ENCODE peak calls at places on chromosomes 4 and X, in four cellular contexts. One of them, this sample, is unnamed.

GRCh38 chr4:147513952-147514351 is 33.1 kb downstream of the EDNRA start:
- DNase-seq in GM12878: no peak
- DNase-seq in H1: no peak
- DNase-seq in K562: no peak
- DNase-seq in this sample: no peak

GRCh38 chr4:64713256-64713840 is 304.1 kb upstream of the TECRL start:
- DNase-seq in GM12878: no peak
- DNase-seq in H1: no peak
- DNase-seq in K562: peak; percentile 10
- DNase-seq in this sample: peak; percentile 38

GRCh38 chr4:57098945-57099344 is 11.2 kb downstream of the IGFBP7 start:
- DNase-seq in GM12878: no peak
- DNase-seq in H1: no peak
- DNase-seq in K562: no peak
- DNase-seq in this sample: no peak

GRCh38 chrX:85004255-85004654 is 578 bp downstream of the APOOL start:
- DNase-seq in GM12878: no peak
- DNase-seq in H1: no peak
- DNase-seq in K562: no peak
- DNase-seq in this sample: no peak

GRCh38 chr4:139144911-139145551 is 32.0 kb downstream of the ELF2 start:
- DNase-seq in GM12878: no peak
- DNase-seq in H1: no peak
- DNase-seq in K562: no peak
- DNase-seq in this sample: no peak

GRCh38 chr4:100582146-100582545 is 64.3 kb upstream of the EMCN start:
- DNase-seq in GM12878: no peak
- DNase-seq in H1: no peak
- DNase-seq in K562: no peak
- DNase-seq in this sample: no peak

GRCh38 chrX:126929071-126929470 is 109.5 kb downstream of the PRR32 start:
- DNase-seq in GM12878: no peak
- DNase-seq in H1: no peak
- DNase-seq in K562: no peak
- DNase-seq in this sample: no peak

GRCh38 chr4:128543726-128544125 is 256.1 kb upstream of the PGRMC2 start:
- DNase-seq in GM12878: no peak
- DNase-seq in H1: no peak
- DNase-seq in K562: no peak
- DNase-seq in this sample: no peak

GRCh38 chr4:186781032-186781917 is 57.6 kb upstream of the FAT1 start:
- DNase-seq in GM12878: no peak
- DNase-seq in H1: no peak
- DNase-seq in K562: no peak
- DNase-seq in this sample: peak; percentile 93

GRCh38 chr4:39933689-39934590 is 43.8 kb downstream of the PDS5A start:
- DNase-seq in GM12878: no peak
- DNase-seq in H1: no peak
- DNase-seq in K562: no peak
- DNase-seq in this sample: no peak

GRCh38 chrX:40077906-40078305 is 19.9 kb downstream of the BCOR start:
- DNase-seq in GM12878: no peak
- DNase-seq in H1: no peak
- DNase-seq in K562: no peak
- DNase-seq in this sample: no peak

GRCh38 chrX:41695464-41695863 is 6.7 kb downstream of the GPR34 start:
- DNase-seq in GM12878: no peak
- DNase-seq in H1: no peak
- DNase-seq in K562: no peak
- DNase-seq in this sample: no peak

GRCh38 chr4:170374770-170375169 is 285.0 kb upstream of the AADAT start:
- DNase-seq in GM12878: no peak
- DNase-seq in H1: peak; percentile 33
- DNase-seq in K562: peak; percentile 10
- DNase-seq in this sample: peak; percentile 39

GRCh38 chr4:73859614-73860088 is 6.6 kb downstream of the PF4V1 start:
- DNase-seq in GM12878: no peak
- DNase-seq in H1: no peak
- DNase-seq in K562: no peak
- DNase-seq in this sample: no peak

GRCh38 chr4:39729557-39729956 is 31.6 kb downstream of the UBE2K start:
- DNase-seq in GM12878: no peak
- DNase-seq in H1: no peak
- DNase-seq in K562: no peak
- DNase-seq in this sample: no peak

GRCh38 chr4:11529625-11530201 is 101.0 kb upstream of the HS3ST1 start:
- DNase-seq in GM12878: no peak
- DNase-seq in H1: no peak
- DNase-seq in K562: no peak
- DNase-seq in this sample: no peak

GRCh38 chr4:141430686-141431085 is 205.7 kb upstream of the IL15 start:
- DNase-seq in GM12878: no peak
- DNase-seq in H1: no peak
- DNase-seq in K562: no peak
- DNase-seq in this sample: no peak

GRCh38 chrX:71619193-71619592 is 882 bp upstream of the CXCR3 start:
- DNase-seq in GM12878: no peak
- DNase-seq in H1: no peak
- DNase-seq in K562: no peak
- DNase-seq in this sample: no peak

GRCh38 chrX:71616672-71617529 is 1.4 kb downstream of the CXCR3 start:
- DNase-seq in GM12878: no peak
- DNase-seq in H1: no peak
- DNase-seq in K562: no peak
- DNase-seq in this sample: peak; percentile 31

GRCh38 chrX:71617742-71618141 is 569 bp downstream of the CXCR3 start:
- DNase-seq in GM12878: no peak
- DNase-seq in H1: no peak
- DNase-seq in K562: no peak
- DNase-seq in this sample: no peak

GRCh38 chrX:71618787-71619186 is 476 bp upstream of the CXCR3 start:
- DNase-seq in GM12878: no peak
- DNase-seq in H1: no peak
- DNase-seq in K562: no peak
- DNase-seq in this sample: no peak

DNA sequence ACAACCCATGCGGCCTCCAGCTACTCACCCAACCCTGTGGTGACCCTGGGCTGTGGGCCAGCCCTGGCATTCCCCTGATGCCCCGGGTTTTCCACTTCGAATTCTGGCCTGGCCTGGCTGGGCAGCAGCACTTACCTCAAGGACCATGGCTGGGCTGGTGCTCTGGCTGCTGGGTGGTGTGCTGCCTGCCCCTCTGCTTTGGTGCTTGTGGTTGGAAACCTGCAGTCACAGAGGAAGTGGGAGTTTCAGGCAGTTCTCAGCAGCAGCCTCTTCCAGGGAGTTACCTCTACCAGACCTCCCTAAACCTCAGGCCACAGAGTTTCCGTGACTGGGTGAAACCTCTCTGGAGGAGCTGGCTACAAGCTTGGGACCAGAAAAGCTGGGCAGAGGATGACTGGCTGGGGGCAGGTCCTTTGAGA is at the start of gene CXCR3:
- DNase-seq in GM12878: peak; percentile 83
- DNase-seq in H1: no peak
- DNase-seq in K562: no peak
- DNase-seq in this sample: no peak
- TF ChIP-seq BRCA1 in GM12878: no peak
- TF ChIP-seq BRCA1 in H1: no peak
- TF ChIP-seq BRCA1 in K562: no peak
- TF ChIP-seq BRCA1 in this sample: no peak

DNA sequence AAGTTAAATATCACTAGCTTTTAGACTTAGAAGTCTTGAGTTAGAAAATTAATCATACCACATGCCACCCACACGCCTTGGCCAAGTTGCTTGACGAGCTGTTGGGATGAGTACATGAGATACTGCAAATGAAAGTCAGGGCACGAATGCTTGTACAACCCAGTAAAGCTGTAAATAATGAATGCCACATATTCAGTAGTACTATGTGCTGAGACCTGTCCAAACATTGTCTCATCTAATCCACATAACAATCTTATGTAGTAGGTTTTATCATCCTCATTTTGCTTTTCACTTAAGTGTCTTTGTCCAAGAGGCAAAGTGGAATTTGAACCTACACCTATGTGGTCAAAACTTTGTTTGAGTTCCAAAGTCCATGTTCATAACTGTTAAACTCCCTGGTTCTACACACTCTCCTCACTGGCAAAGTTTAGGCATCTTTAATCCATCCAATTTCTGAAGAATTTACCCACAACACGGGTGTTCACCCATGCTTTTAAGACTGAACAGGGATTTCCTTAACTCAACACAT is 74.1 kb downstream of the LDB2 start:
- DNase-seq in GM12878: no peak
- DNase-seq in H1: no peak
- DNase-seq in K562: no peak
- DNase-seq in this sample: peak; percentile 89
- TF ChIP-seq BRCA1 in GM12878: no peak
- TF ChIP-seq BRCA1 in H1: no peak
- TF ChIP-seq BRCA1 in K562: no peak
- TF ChIP-seq BRCA1 in this sample: no peak

DNA sequence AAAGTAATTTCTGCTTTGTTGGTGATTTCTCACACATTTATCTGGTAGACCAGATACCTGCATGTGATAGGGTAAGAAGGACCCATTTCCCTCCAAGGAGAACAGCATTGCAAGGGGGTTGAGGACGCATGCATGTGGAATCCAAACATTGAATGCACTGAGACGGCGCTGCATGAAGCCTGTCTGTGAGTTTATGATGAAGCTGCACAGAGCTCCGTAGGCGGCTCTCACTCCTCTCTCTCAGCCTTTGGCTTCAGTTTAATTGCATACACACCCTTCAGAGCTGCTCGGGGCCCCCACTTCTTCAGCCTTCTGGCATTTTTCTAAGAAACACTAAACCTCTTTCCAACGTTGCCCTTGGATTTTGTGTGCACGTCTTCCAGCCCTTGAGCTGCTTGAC is 176.7 kb downstream of the DHRSX start:
- DNase-seq in GM12878: no peak
- DNase-seq in H1: no peak
- DNase-seq in K562: no peak
- DNase-seq in this sample: no peak
- TF ChIP-seq BRCA1 in GM12878: no peak
- TF ChIP-seq BRCA1 in H1: no peak
- TF ChIP-seq BRCA1 in K562: no peak
- TF ChIP-seq BRCA1 in this sample: no peak

GRCh38 chr4:113635739-113636437 is 125.7 kb downstream of the CAMK2D start:
- DNase-seq in GM12878: no peak
- DNase-seq in H1: no peak
- DNase-seq in K562: no peak
- DNase-seq in this sample: no peak
- TF ChIP-seq BRCA1 in GM12878: no peak
- TF ChIP-seq BRCA1 in H1: no peak
- TF ChIP-seq BRCA1 in K562: no peak
- TF ChIP-seq BRCA1 in this sample: no peak

DNA sequence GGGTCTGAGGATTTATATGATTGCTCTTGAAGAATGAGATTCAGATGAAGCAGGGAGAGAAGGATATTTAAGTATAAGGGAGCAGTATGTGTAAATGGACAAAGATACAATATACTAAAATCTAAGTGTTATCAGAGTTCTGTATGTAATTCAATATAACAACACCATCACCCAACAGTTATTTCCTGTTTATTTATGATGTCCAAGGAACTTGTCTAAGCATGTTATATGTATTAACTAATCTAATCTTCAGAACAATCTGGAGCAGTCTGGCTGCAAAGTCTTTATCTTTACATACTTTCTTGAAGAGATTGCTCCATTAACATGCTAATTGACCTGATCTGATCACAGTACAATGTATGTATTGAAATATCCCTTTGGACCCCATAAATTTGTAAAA is 203.8 kb upstream of the WDFY3 start:
- DNase-seq in GM12878: no peak
- DNase-seq in H1: no peak
- DNase-seq in K562: no peak
- DNase-seq in this sample: no peak
- TF ChIP-seq BRCA1 in GM12878: no peak
- TF ChIP-seq BRCA1 in H1: no peak
- TF ChIP-seq BRCA1 in K562: no peak
- TF ChIP-seq BRCA1 in this sample: no peak

GRCh38 chrX:35665311-35665710 is 132.8 kb upstream of the MAGEB16 start:
- DNase-seq in GM12878: no peak
- DNase-seq in H1: no peak
- DNase-seq in K562: no peak
- DNase-seq in this sample: no peak

DNA sequence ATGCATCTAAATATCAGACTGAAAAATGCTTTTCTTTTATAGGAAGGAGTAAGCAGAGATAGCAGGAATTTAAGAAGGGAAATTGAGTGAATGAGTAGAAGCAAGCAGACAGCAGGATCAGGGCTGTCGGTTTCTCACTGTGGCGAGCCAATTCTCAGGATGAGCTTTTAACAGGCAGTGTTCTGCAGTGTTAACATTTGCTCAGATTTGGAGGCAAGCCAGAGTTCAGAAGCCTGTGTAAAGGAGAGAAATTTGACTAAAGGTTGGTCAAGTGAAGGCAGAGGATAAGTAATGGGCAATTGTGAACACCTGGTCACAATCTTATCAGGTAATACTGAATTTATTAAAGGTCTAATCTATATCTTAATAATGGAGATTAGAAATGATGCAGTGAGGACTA is 133.3 kb upstream of the MAGEB16 start:
- DNase-seq in GM12878: no peak
- DNase-seq in H1: no peak
- DNase-seq in K562: no peak
- DNase-seq in this sample: no peak
- TF ChIP-seq BRCA1 in GM12878: no peak
- TF ChIP-seq BRCA1 in H1: no peak
- TF ChIP-seq BRCA1 in K562: no peak
- TF ChIP-seq BRCA1 in this sample: no peak

GRCh38 chr4:151917145-151917775 is 156.5 kb upstream of the GATB start:
- DNase-seq in GM12878: no peak
- DNase-seq in H1: no peak
- DNase-seq in K562: no peak
- DNase-seq in this sample: no peak
- TF ChIP-seq BRCA1 in GM12878: no peak
- TF ChIP-seq BRCA1 in H1: no peak
- TF ChIP-seq BRCA1 in K562: no peak
- TF ChIP-seq BRCA1 in this sample: no peak

DNA sequence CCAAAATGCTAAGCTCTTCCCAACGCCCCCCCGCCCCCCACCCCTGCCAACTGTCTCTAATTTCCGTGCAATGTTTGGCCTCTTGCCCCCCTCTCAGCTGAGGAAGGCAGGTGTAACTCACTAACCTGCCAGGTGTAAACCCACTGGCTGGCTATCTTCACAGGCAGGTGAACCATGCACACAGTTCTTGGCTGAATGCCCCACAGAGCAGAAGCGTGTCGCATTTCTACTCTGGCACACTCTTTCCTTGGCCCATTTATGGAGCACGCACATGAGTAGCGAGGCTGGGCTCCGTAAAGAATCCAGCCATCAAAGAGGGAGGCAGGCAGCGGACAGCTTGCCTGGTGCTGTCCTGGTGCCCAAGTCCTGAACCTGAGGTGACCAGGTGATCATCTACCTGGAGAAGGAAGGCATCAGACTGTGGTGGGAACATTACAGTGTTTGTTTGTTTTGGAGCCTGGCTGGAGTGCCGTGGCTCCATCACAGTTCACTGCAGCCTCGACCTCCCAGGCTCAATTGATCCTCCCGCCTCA is 39.2 kb upstream of the CRMP1 start:
- DNase-seq in GM12878: no peak
- DNase-seq in H1: no peak
- DNase-seq in K562: no peak
- DNase-seq in this sample: no peak
- TF ChIP-seq BRCA1 in GM12878: no peak
- TF ChIP-seq BRCA1 in H1: no peak
- TF ChIP-seq BRCA1 in K562: no peak
- TF ChIP-seq BRCA1 in this sample: no peak